ENCODE peak calls at places on chromosomes 1 and 21, in eight cellular contexts. One of them, this sample, is unnamed.

GRCh38 chr21:43608225-43608624 is 51.1 kb downstream of the HSF2BP start:
- DNase-seq in upper lobe of left lung: no peak
- DNase-seq in sigmoid colon: no peak
- DNase-seq in esophagus muscularis mucosa: no peak
- DNase-seq in transverse colon: no peak
- DNase-seq in H1: no peak
- DNase-seq in stomach: no peak
- DNase-seq in SK-N-SH: no peak
- DNase-seq in this sample: no peak

GRCh38 chr1:41952208-41952607 is 33.5 kb upstream of the HIVEP3 start:
- DNase-seq in upper lobe of left lung: no peak
- DNase-seq in sigmoid colon: no peak
- DNase-seq in esophagus muscularis mucosa: no peak
- DNase-seq in transverse colon: no peak
- DNase-seq in H1: no peak
- DNase-seq in stomach: no peak
- DNase-seq in SK-N-SH: no peak
- DNase-seq in this sample: no peak

GRCh38 chr1:78688701-78689100 is 39.1 kb downstream of the IFI44 start:
- DNase-seq in upper lobe of left lung: no peak
- DNase-seq in sigmoid colon: no peak
- DNase-seq in esophagus muscularis mucosa: no peak
- DNase-seq in transverse colon: no peak
- DNase-seq in H1: no peak
- DNase-seq in stomach: no peak
- DNase-seq in SK-N-SH: peak
- DNase-seq in this sample: no peak

GRCh38 chr1:94316836-94317789 is 79.7 kb upstream of the ARHGAP29 start:
- DNase-seq in upper lobe of left lung: no peak
- DNase-seq in sigmoid colon: no peak
- DNase-seq in esophagus muscularis mucosa: no peak
- DNase-seq in transverse colon: no peak
- DNase-seq in H1: no peak
- DNase-seq in stomach: no peak
- DNase-seq in SK-N-SH: no peak
- DNase-seq in this sample: no peak

GRCh38 chr1:57461405-57461804 is 37.5 kb upstream of the DAB1 start:
- DNase-seq in upper lobe of left lung: no peak
- DNase-seq in sigmoid colon: no peak
- DNase-seq in esophagus muscularis mucosa: no peak
- DNase-seq in transverse colon: no peak
- DNase-seq in H1: no peak
- DNase-seq in stomach: no peak
- DNase-seq in SK-N-SH: no peak
- DNase-seq in this sample: no peak

GRCh38 chr1:230105754-230106625 is 39.0 kb downstream of the GALNT2 start:
- DNase-seq in upper lobe of left lung: peak
- DNase-seq in sigmoid colon: no peak
- DNase-seq in esophagus muscularis mucosa: no peak
- DNase-seq in transverse colon: no peak
- DNase-seq in H1: no peak
- DNase-seq in stomach: no peak
- DNase-seq in SK-N-SH: no peak
- DNase-seq in this sample: no peak

GRCh38 chr1:153567621-153568366 is 2.1 kb upstream of the S100A2 start:
- DNase-seq in upper lobe of left lung: no peak
- DNase-seq in sigmoid colon: no peak
- DNase-seq in esophagus muscularis mucosa: no peak
- DNase-seq in transverse colon: no peak
- DNase-seq in H1: no peak
- DNase-seq in stomach: no peak
- DNase-seq in SK-N-SH: no peak
- DNase-seq in this sample: no peak

GRCh38 chr1:25728301-25728935 is 71.6 kb upstream of the SELENON start:
- DNase-seq in upper lobe of left lung: no peak
- DNase-seq in sigmoid colon: peak
- DNase-seq in esophagus muscularis mucosa: no peak
- DNase-seq in transverse colon: no peak
- DNase-seq in H1: no peak
- DNase-seq in stomach: no peak
- DNase-seq in SK-N-SH: no peak
- DNase-seq in this sample: no peak

GRCh38 chr1:8137406-8138244 is 111.5 kb upstream of the ERRFI1 start:
- DNase-seq in upper lobe of left lung: peak
- DNase-seq in sigmoid colon: peak
- DNase-seq in esophagus muscularis mucosa: no peak
- DNase-seq in transverse colon: no peak
- DNase-seq in H1: no peak
- DNase-seq in stomach: no peak
- DNase-seq in SK-N-SH: no peak
- DNase-seq in this sample: no peak

GRCh38 chr21:30194701-30195299 is 21.1 kb downstream of the CLDN8 start:
- DNase-seq in upper lobe of left lung: no peak
- DNase-seq in sigmoid colon: no peak
- DNase-seq in esophagus muscularis mucosa: no peak
- DNase-seq in transverse colon: no peak
- DNase-seq in H1: no peak
- DNase-seq in stomach: no peak
- DNase-seq in SK-N-SH: peak
- DNase-seq in this sample: no peak

GRCh38 chr1:107594541-107594940 is 370.4 kb downstream of the VAV3 start:
- DNase-seq in upper lobe of left lung: no peak
- DNase-seq in sigmoid colon: no peak
- DNase-seq in esophagus muscularis mucosa: no peak
- DNase-seq in transverse colon: no peak
- DNase-seq in H1: no peak
- DNase-seq in stomach: no peak
- DNase-seq in SK-N-SH: no peak
- DNase-seq in this sample: no peak

GRCh38 chr21:45267390-45267760 is 20.3 kb downstream of the POFUT2 start:
- DNase-seq in upper lobe of left lung: no peak
- DNase-seq in sigmoid colon: peak
- DNase-seq in esophagus muscularis mucosa: no peak
- DNase-seq in transverse colon: no peak
- DNase-seq in H1: no peak
- DNase-seq in stomach: peak
- DNase-seq in SK-N-SH: no peak
- DNase-seq in this sample: peak

GRCh38 chr21:32414579-32415358 is 2.3 kb downstream of the EVA1C start:
- DNase-seq in upper lobe of left lung: no peak
- DNase-seq in sigmoid colon: no peak
- DNase-seq in esophagus muscularis mucosa: no peak
- DNase-seq in transverse colon: no peak
- DNase-seq in H1: no peak
- DNase-seq in stomach: no peak
- DNase-seq in SK-N-SH: peak
- DNase-seq in this sample: peak

GRCh38 chr1:66335859-66336640 is 197.9 kb upstream of the SGIP1 start:
- DNase-seq in upper lobe of left lung: peak
- DNase-seq in sigmoid colon: peak
- DNase-seq in esophagus muscularis mucosa: peak
- DNase-seq in transverse colon: peak
- DNase-seq in H1: no peak
- DNase-seq in stomach: peak
- DNase-seq in SK-N-SH: no peak
- DNase-seq in this sample: peak

GRCh38 chr1:30834249-30834648 is 74.3 kb downstream of the SDC3 start:
- DNase-seq in upper lobe of left lung: no peak
- DNase-seq in sigmoid colon: no peak
- DNase-seq in esophagus muscularis mucosa: no peak
- DNase-seq in transverse colon: no peak
- DNase-seq in H1: no peak
- DNase-seq in stomach: no peak
- DNase-seq in SK-N-SH: no peak
- DNase-seq in this sample: no peak

GRCh38 chr21:18608226-18608625 is 204.6 kb upstream of the TMPRSS15 start:
- DNase-seq in upper lobe of left lung: no peak
- DNase-seq in sigmoid colon: no peak
- DNase-seq in esophagus muscularis mucosa: no peak
- DNase-seq in transverse colon: no peak
- DNase-seq in H1: no peak
- DNase-seq in stomach: no peak
- DNase-seq in SK-N-SH: no peak
- DNase-seq in this sample: no peak

GRCh38 chr21:45990741-45991605 is 9.4 kb downstream of the COL6A1 start:
- DNase-seq in upper lobe of left lung: no peak
- DNase-seq in sigmoid colon: peak
- DNase-seq in esophagus muscularis mucosa: no peak
- DNase-seq in transverse colon: peak
- DNase-seq in H1: no peak
- DNase-seq in stomach: no peak
- DNase-seq in SK-N-SH: no peak
- DNase-seq in this sample: peak

DNA sequence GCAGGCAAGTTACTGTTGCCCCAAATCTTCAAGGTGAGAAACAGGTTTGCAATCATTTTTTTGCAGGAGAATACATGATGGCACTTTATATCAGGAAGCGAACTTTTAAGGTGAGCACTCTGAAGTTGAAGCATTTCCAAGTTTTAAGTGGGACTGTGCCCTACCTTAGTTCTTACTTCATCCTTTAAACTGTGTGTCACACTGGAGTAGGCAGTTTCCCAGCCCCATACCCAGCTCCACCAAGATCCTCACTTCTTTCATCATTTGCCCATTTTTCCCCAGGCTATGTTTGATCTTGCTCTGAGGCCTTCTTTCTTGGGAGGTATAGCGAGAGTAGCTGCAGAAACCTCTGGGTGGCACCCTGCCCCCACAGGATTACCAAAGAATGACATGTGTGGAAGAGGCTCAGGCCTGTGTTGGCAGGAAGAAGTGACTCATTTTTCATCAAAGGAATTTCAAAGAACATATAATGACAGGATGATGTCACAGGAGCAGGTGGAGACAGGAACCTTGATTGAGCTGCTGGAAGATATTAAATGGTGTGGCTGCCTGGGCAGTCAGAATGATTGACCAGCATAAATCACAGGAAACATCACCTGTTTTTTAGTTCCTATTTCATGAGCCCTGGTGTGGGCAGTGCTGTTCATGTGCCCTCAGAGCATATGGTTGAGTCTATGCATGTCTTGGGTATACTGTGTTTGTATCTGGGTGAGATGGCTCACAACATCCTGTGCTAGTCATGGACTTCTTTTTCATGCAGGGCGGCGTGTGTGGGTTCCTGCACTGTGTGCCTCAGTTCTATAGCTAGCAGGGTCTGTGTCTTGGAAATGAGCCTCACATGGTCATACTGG is 20.8 kb upstream of the MACF1 start:
- DNase-seq in upper lobe of left lung: peak
- DNase-seq in sigmoid colon: no peak
- DNase-seq in esophagus muscularis mucosa: no peak
- DNase-seq in transverse colon: peak
- DNase-seq in H1: peak
- DNase-seq in stomach: peak
- DNase-seq in SK-N-SH: no peak
- DNase-seq in this sample: no peak
- TF ChIP-seq POLR2AphosphoS5 in upper lobe of left lung: peak
- TF ChIP-seq POLR2AphosphoS5 in sigmoid colon: peak
- TF ChIP-seq POLR2AphosphoS5 in esophagus muscularis mucosa: peak
- TF ChIP-seq POLR2AphosphoS5 in transverse colon: peak
- TF ChIP-seq POLR2AphosphoS5 in H1: no peak
- TF ChIP-seq POLR2AphosphoS5 in stomach: no peak
- TF ChIP-seq POLR2AphosphoS5 in SK-N-SH: peak
- TF ChIP-seq POLR2AphosphoS5 in this sample: peak

DNA sequence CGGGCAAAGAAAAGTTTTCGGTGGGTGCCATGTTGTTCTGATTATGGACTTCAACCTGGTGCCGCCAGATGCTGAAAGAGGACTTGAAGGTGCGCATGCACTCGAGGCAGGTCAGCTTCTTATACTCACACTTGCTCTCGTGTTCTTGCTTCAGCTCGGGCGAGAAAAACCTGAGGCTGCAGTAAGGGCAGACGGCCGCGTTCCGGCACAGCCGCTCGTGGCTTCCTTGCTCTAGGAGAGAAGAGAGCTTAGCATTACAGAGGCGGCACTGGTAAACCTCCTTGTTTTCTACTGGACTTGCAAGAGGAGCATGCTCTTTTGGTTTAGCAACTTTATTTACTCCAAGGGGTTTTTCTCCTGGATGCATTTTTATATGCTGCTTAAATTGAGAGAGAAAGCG is 18.5 kb downstream of the ZBTB21 start:
- DNase-seq in upper lobe of left lung: no peak
- DNase-seq in sigmoid colon: no peak
- DNase-seq in esophagus muscularis mucosa: peak
- DNase-seq in transverse colon: no peak
- DNase-seq in H1: no peak
- DNase-seq in stomach: no peak
- DNase-seq in SK-N-SH: no peak
- DNase-seq in this sample: no peak
- TF ChIP-seq EP300 in upper lobe of left lung: no peak
- TF ChIP-seq EP300 in sigmoid colon: no peak
- TF ChIP-seq EP300 in esophagus muscularis mucosa: no peak
- TF ChIP-seq EP300 in transverse colon: no peak
- TF ChIP-seq EP300 in H1: no peak
- TF ChIP-seq EP300 in stomach: no peak
- TF ChIP-seq EP300 in SK-N-SH: no peak
- TF ChIP-seq EP300 in this sample: no peak

GRCh38 chr21:35481005-35481404 is 431.9 kb upstream of the RUNX1 start:
- DNase-seq in upper lobe of left lung: no peak
- DNase-seq in sigmoid colon: no peak
- DNase-seq in esophagus muscularis mucosa: no peak
- DNase-seq in transverse colon: no peak
- DNase-seq in H1: no peak
- DNase-seq in stomach: no peak
- DNase-seq in SK-N-SH: no peak
- DNase-seq in this sample: no peak
- H3K27ac ChIP-seq in upper lobe of left lung: no peak
- H3K27ac ChIP-seq in sigmoid colon: no peak
- H3K27ac ChIP-seq in esophagus muscularis mucosa: no peak
- H3K27ac ChIP-seq in transverse colon: no peak
- H3K27ac ChIP-seq in H1: no peak
- H3K27ac ChIP-seq in stomach: no peak
- H3K27ac ChIP-seq in SK-N-SH: no peak
- H3K27ac ChIP-seq in this sample: no peak

GRCh38 chr21:36834192-36834591 is 132.3 kb downstream of the HLCS start:
- DNase-seq in upper lobe of left lung: no peak
- DNase-seq in sigmoid colon: no peak
- DNase-seq in esophagus muscularis mucosa: no peak
- DNase-seq in transverse colon: no peak
- DNase-seq in H1: no peak
- DNase-seq in stomach: no peak
- DNase-seq in SK-N-SH: no peak
- DNase-seq in this sample: no peak

GRCh38 chr21:36830041-36830440 is 131.1 kb downstream of the SIM2 start:
- DNase-seq in upper lobe of left lung: no peak
- DNase-seq in sigmoid colon: no peak
- DNase-seq in esophagus muscularis mucosa: no peak
- DNase-seq in transverse colon: no peak
- DNase-seq in H1: no peak
- DNase-seq in stomach: no peak
- DNase-seq in SK-N-SH: no peak
- DNase-seq in this sample: no peak

GRCh38 chr21:36828208-36828607 is 129.3 kb downstream of the SIM2 start:
- DNase-seq in upper lobe of left lung: no peak
- DNase-seq in sigmoid colon: no peak
- DNase-seq in esophagus muscularis mucosa: no peak
- DNase-seq in transverse colon: no peak
- DNase-seq in H1: no peak
- DNase-seq in stomach: no peak
- DNase-seq in SK-N-SH: no peak
- DNase-seq in this sample: no peak

GRCh38 chr21:36825683-36826082 is 126.8 kb downstream of the SIM2 start:
- DNase-seq in upper lobe of left lung: no peak
- DNase-seq in sigmoid colon: no peak
- DNase-seq in esophagus muscularis mucosa: no peak
- DNase-seq in transverse colon: no peak
- DNase-seq in H1: no peak
- DNase-seq in stomach: no peak
- DNase-seq in SK-N-SH: no peak
- DNase-seq in this sample: no peak

GRCh38 chr21:36829116-36829515 is 130.2 kb downstream of the SIM2 start:
- DNase-seq in upper lobe of left lung: no peak
- DNase-seq in sigmoid colon: no peak
- DNase-seq in esophagus muscularis mucosa: no peak
- DNase-seq in transverse colon: no peak
- DNase-seq in H1: no peak
- DNase-seq in stomach: no peak
- DNase-seq in SK-N-SH: no peak
- DNase-seq in this sample: no peak
- TF ChIP-seq POLR2AphosphoS5 in upper lobe of left lung: no peak
- TF ChIP-seq POLR2AphosphoS5 in sigmoid colon: no peak
- TF ChIP-seq POLR2AphosphoS5 in esophagus muscularis mucosa: no peak
- TF ChIP-seq POLR2AphosphoS5 in transverse colon: no peak
- TF ChIP-seq POLR2AphosphoS5 in H1: no peak
- TF ChIP-seq POLR2AphosphoS5 in stomach: no peak
- TF ChIP-seq POLR2AphosphoS5 in SK-N-SH: no peak
- TF ChIP-seq POLR2AphosphoS5 in this sample: no peak

This sample was measured in suprapubic skin.